ENCODE peak calls at places on chromosomes 6 and 20, in six cellular contexts. N is tibial artery, P is ovary, G is neural progenitor cell, W is GM20000, V is fibroblast of the aortic adventitia. Z is an unnamed sample.

GRCh38 chr6:163342571-163343539 is 71.7 kb upstream of the QKI start:
- DNase-seq in P (no peak), V (no peak), N (peak; percentile 44), W (no peak), G (no peak), Z (no peak)

GRCh38 chr6:4698901-4699659 is 77.1 kb upstream of the CDYL start:
- DNase-seq in N (no peak), G (no peak), P (no peak), V (peak; percentile 31), W (no peak), Z (no peak)

GRCh38 chr6:84766118-84766683 is 1.8 kb upstream of the TBX18 start:
- DNase-seq in P (no peak), W (no peak), G (peak; percentile 49), V (no peak), N (peak; percentile 70), Z (no peak)

GRCh38 chr20:694496-694895 is 18.9 kb upstream of the SCRT2 start:
- DNase-seq in P (no peak), V (no peak), G (no peak), N (peak; percentile 31), W (no peak), Z (no peak)

GRCh38 chr6:19472168-19472567 is 365.0 kb upstream of the ID4 start:
- DNase-seq in G (no peak), W (no peak), V (peak; percentile 91), N (no peak), P (no peak), Z (no peak)

GRCh38 chr6:20203561-20204528 is 8.4 kb downstream of the MBOAT1 start:
- DNase-seq in W (no peak), G (no peak), V (no peak), N (no peak), P (no peak), Z (no peak)

GRCh38 chr6:157885876-157886275 is 62.8 kb downstream of the SNX9 start:
- DNase-seq in G (no peak), N (no peak), P (no peak), V (no peak), W (no peak), Z (no peak)

GRCh38 chr20:57909763-57910331 is 200.0 kb upstream of the PMEPA1 start:
- DNase-seq in V (no peak), N (peak; percentile 37), W (no peak), P (no peak), G (no peak), Z (peak; percentile 51)

GRCh38 chr6:160156842-160157241 is 35.2 kb downstream of the SLC22A1 start:
- DNase-seq in G (no peak), N (no peak), V (peak; percentile 83), W (no peak), P (no peak), Z (no peak)

GRCh38 chr20:19868383-19868782 is 110.3 kb downstream of the RIN2 start:
- DNase-seq in G (no peak), P (no peak), V (no peak), N (no peak), W (no peak), Z (no peak)

GRCh38 chr6:27668442-27669275 is 195.8 kb upstream of the ZNF184 start:
- DNase-seq in P (peak; percentile 80), W (peak; percentile 58), N (no peak), V (peak; percentile 61), G (peak; percentile 74), Z (no peak)

GRCh38 chr6:34104186-34104585 is 41.7 kb downstream of the GRM4 start:
- DNase-seq in G (no peak), N (no peak), P (no peak), W (no peak), V (no peak), Z (no peak)

GRCh38 chr6:109236140-109237081 is 141.1 kb downstream of the CEP57L1 start:
- DNase-seq in V (no peak), P (no peak), W (peak; percentile 30), N (no peak), G (peak; percentile 91), Z (no peak)

GRCh38 chr6:56580271-56580670 is 62.4 kb downstream of the DST start:
- DNase-seq in V (no peak), G (no peak), P (no peak), W (no peak), N (no peak), Z (no peak)

GRCh38 chr6:122726649-122727048 is 52.9 kb upstream of the FABP7 start:
- DNase-seq in V (peak; percentile 46), W (no peak), N (no peak), P (no peak), G (peak; percentile 50), Z (no peak)

GRCh38 chr20:208937-209566 is 18.0 kb upstream of the DEFB129 start:
- DNase-seq in G (peak; percentile 53), V (peak; percentile 80), N (no peak), P (no peak), W (peak; percentile 41), Z (no peak)

GRCh38 chr6:31113861-31114539 is 600 bp upstream of the PSORS1C1 start:
- DNase-seq in W (no peak), P (no peak), V (peak; percentile 95), G (no peak), N (no peak), Z (peak; percentile 43)

GRCh38 chr20:31740656-31741323 is 1.7 kb downstream of the TPX2 start:
- DNase-seq in W (no peak), G (no peak), P (no peak), V (no peak), N (no peak), Z (no peak)

GRCh38 chr20:31739550-31739863 is 417 bp downstream of the TPX2 start:
- DNase-seq in W (no peak), G (no peak), P (no peak), N (no peak), V (no peak), Z (no peak)

GRCh38 chr20:31740208-31740607 is 1.1 kb downstream of the TPX2 start:
- DNase-seq in V (peak; percentile 70), W (no peak), N (no peak), P (no peak), G (peak; percentile 5), Z (no peak)

DNA sequence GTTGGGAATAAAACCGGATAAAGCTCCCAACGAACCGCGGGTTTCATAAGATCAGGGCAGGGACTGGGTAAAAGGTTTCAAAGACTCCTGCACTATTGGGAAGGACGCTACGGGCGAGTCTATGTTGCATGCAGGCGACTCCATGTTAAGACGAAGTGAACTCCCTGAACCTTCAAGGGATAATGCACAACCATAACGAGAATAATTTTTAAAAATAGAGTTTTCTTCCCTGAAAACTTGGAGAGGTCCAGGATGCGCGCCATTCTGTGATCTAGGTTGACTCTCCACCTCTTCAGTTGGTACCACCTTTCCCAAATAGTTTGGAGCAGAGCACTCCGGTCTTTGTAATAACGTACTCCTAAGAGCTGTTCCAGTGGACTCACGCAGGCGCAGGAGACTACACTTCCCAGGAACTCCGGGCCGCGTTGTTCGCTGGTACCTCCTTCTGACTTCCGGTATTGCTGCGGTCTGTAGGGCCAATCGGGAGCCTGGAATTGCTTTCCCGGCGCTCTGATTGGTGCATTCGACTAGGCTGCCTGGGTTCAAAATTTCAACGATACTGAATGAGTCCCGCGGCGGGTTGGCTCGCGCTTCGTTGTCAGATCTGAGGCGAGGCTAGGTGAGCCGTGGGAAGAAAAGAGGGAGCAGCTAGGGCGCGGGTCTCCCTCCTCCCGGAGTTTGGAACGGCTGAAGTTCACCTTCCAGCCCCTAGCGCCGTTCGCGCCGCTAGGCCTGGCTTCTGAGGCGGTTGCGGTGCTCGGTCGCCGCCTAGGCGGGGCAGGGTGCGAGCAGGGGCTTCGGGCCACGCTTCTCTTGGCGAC is at the start of gene TPX2:
- DNase-seq in W (peak; percentile 94), P (peak; percentile 92), G (peak; percentile 98), N (peak; percentile 97), V (peak; percentile 97), Z (peak; percentile 98)
- TF ChIP-seq CTCF in W (no peak), P (no peak), G (peak; percentile 42), N (peak; percentile 39), V (peak; percentile 40), Z (peak; percentile 62)

GRCh38 chr20:17964632-17965031 is 4.0 kb downstream of the SNX5 start:
- DNase-seq in V (no peak), G (no peak), P (no peak), W (no peak), N (no peak), Z (no peak)

GRCh38 chr20:17965042-17965697 is 3.4 kb downstream of the SNX5 start:
- DNase-seq in N (no peak), V (no peak), W (no peak), P (no peak), G (no peak), Z (no peak)

GRCh38 chr20:17967595-17968365 is 814 bp downstream of the SNX5 start:
- DNase-seq in V (peak; percentile 66), G (no peak), W (no peak), N (no peak), P (no peak), Z (no peak)

GRCh38 chr20:17968366-17969275 is at the start of the genes MGME1 and SNX5:
- DNase-seq in N (peak; percentile 100), V (peak; percentile 99), W (peak; percentile 96), P (peak; percentile 99), G (peak; percentile 99), Z (peak; percentile 100)

GRCh38 chr20:17966432-17967312 is 1.9 kb downstream of the SNX5 start:
- DNase-seq in G (no peak), W (peak; percentile 42), P (no peak), V (peak; percentile 61), N (no peak), Z (no peak)
- TF ChIP-seq CTCF in G (peak; percentile 21), W (no peak), P (no peak), V (peak; percentile 52), N (peak; percentile 31), Z (peak; percentile 69)

DNA sequence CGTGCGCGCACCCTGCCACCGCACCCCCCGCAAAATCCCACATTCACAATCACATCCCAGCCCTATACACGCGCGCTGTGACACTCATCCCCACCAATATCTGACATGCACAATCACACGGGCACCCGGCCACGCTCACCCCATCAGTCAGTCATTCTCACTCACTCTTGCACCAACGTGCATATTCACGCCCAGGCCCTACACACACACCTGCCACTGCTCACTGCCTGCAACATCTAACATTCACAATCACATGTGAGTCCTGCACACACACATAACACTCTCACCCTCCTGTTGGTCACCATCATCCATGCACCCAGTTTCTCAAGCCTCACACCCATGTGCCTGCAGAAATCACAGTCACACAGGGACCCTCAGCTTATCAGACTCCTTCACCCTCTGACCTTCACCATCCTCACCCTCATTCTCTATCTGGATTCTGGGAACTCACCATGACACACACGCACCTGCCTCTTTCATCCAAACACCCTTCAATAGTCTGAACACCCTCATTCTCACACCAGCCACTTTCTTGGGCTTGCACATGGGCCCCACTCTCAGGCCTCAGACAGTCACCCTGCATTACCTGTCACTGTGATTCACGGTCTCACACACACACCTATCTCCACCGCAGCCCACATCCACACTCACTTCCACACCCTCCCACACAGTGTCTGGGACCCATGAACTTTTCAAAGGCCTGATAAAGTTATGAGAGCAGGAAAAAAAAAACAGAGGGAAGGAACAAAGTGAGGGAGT is 748 bp upstream of the ATP9A start:
- DNase-seq in P (peak; percentile 53), V (no peak), W (no peak), G (no peak), N (no peak), Z (peak; percentile 37)
- TF ChIP-seq CTCF in P (no peak), V (no peak), W (no peak), G (no peak), N (no peak), Z (no peak)

DNA sequence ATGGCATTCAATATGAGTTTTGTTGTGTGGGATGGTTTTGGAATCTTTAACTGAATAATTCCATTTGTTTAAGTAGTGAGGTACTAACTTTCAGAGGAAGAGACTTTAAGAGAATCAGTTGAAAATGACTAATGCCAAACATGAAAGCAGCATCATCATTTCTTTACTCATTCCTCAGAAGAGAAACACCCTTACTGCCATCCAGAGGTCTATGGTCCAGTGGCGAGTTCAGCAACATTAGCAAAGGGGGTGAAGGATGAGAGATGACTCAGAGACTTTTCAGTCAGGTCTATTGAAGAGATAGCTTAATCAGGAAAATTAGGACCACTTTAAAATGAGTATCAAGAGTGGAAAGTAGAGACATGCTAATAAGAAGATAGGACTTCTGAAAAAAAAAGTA is 118.8 kb downstream of the COL19A1 start:
- DNase-seq in G (no peak), P (no peak), V (peak; percentile 2), W (no peak), N (no peak), Z (no peak)
- TF ChIP-seq CTCF in G (no peak), P (no peak), V (no peak), W (no peak), N (no peak), Z (peak; percentile 20)